ENCODE peak calls at places on chromosomes 2 and 18, in ten cellular contexts. C is OCI-LY7; F is GM12865; W is stimulated activated CD4-positive, alpha-beta T cell treated with anti-CD3 and anti-CD28 coated beads, Interleukin-1b, Interleukin-23, amount 100 ng/mL, for 1 hour; B is nephron progenitor cell; H is hepatocyte; O is IMR-90; U is dorsolateral prefrontal cortex; R is NCI-H2081; S is Daoy. G is an unnamed sample.

GRCh38 chr18:80107396-80107795 is 1.7 kb upstream of the ADNP2 start:
- DNase-seq in O (no peak), B (no peak), H (no peak), U (no peak), F (no peak), C (no peak), W (no peak), R (no peak), S (no peak), G (no peak)

GRCh38 chr18:46282646-46283045 is 178.5 kb downstream of the HAUS1 start:
- DNase-seq in H (no peak), O (no peak), B (no peak), S (no peak), R (no peak), F (no peak), W (no peak), U (no peak), C (no peak), G (no peak)

GRCh38 chr2:118121986-118122767 is 33.9 kb downstream of the INSIG2 start:
- DNase-seq in W (no peak), U (no peak), O (no peak), C (no peak), H (no peak), F (no peak), R (no peak), S (no peak), B (no peak), G (no peak)

GRCh38 chr2:133422946-133423345 is 145.3 kb downstream of the NCKAP5 start:
- DNase-seq in R (no peak), U (no peak), H (no peak), O (peak), B (no peak), S (peak), F (no peak), W (no peak), C (no peak), G (no peak)

GRCh38 chr2:200765139-200765951 is 46.4 kb upstream of the BZW1 start:
- DNase-seq in H (no peak), O (peak), U (no peak), B (no peak), W (no peak), F (peak), S (peak), R (no peak), C (no peak), G (no peak)

GRCh38 chr2:181678033-181678586 is 2.2 kb downstream of the NEUROD1 start:
- DNase-seq in H (peak), R (no peak), W (no peak), F (peak), B (peak), S (peak), U (no peak), O (peak), C (no peak), G (no peak)

GRCh38 chr2:42651057-42651456 is 82.6 kb downstream of the MTA3 start:
- DNase-seq in R (peak), U (no peak), O (peak), S (no peak), W (no peak), C (no peak), B (no peak), F (no peak), H (no peak), G (no peak)

GRCh38 chr2:207239222-207239674 is 73.5 kb upstream of the KLF7 start:
- DNase-seq in O (peak), F (no peak), C (no peak), W (no peak), R (no peak), B (no peak), U (no peak), S (peak), H (peak), G (peak)

GRCh38 chr2:162243305-162243693 is at the start of gene FAP:
- DNase-seq in R (no peak), H (peak), C (no peak), B (no peak), W (no peak), F (no peak), S (peak), U (no peak), O (peak), G (no peak)

GRCh38 chr18:48216639-48217280 is 192.4 kb downstream of the ZBTB7C start:
- DNase-seq in H (no peak), U (no peak), C (no peak), W (no peak), B (no peak), O (no peak), R (peak), S (peak), F (no peak), G (no peak)

GRCh38 chr2:28617502-28618184 is 121.8 kb downstream of the PLB1 start:
- DNase-seq in B (no peak), F (no peak), C (no peak), U (no peak), H (no peak), R (no peak), O (no peak), S (peak), W (no peak), G (no peak)

GRCh38 chr18:62711781-62712180 is 3.6 kb upstream of the PHLPP1 start:
- DNase-seq in U (no peak), S (no peak), R (no peak), F (no peak), O (no peak), C (no peak), B (no peak), H (no peak), W (no peak), G (no peak)

GRCh38 chr18:36600548-36600947 is 228.3 kb downstream of the TPGS2 start:
- DNase-seq in C (no peak), O (no peak), S (no peak), B (no peak), R (no peak), F (no peak), W (no peak), H (no peak), U (no peak), G (no peak)

GRCh38 chr2:233185320-233185719 is 66.2 kb upstream of the ATG16L1 start:
- DNase-seq in B (no peak), O (no peak), H (no peak), F (no peak), S (no peak), U (no peak), C (no peak), R (no peak), W (no peak), G (no peak)

GRCh38 chr2:32355976-32356734 is 668 bp upstream of the BIRC6 start:
- DNase-seq in S (no peak), O (no peak), H (no peak), F (no peak), W (no peak), B (no peak), C (no peak), R (no peak), U (no peak), G (no peak)

GRCh38 chr18:37403100-37403781 is 162.4 kb downstream of the CELF4 start:
- DNase-seq in F (no peak), R (no peak), C (no peak), B (no peak), H (peak), S (peak), O (peak), U (no peak), W (no peak), G (no peak)

GRCh38 chr2:239732666-239733010 is 292.5 kb downstream of the NDUFA10 start:
- DNase-seq in B (no peak), O (no peak), R (no peak), F (no peak), C (no peak), U (no peak), S (no peak), W (no peak), H (no peak), G (no peak)

GRCh38 chr2:130807659-130808385 is 28.9 kb upstream of the ARHGEF4 start:
- DNase-seq in W (no peak), H (no peak), B (no peak), F (no peak), C (no peak), S (peak), O (no peak), U (no peak), R (no peak), G (no peak)

GRCh38 chr2:66865161-66865560 is 430.2 kb downstream of the MEIS1 start:
- DNase-seq in H (no peak), C (no peak), S (no peak), F (no peak), U (no peak), B (no peak), O (peak), W (no peak), R (no peak), G (no peak)

GRCh38 chr2:123468071-123468470 is 557.0 kb upstream of the CNTNAP5 start:
- DNase-seq in U (no peak), O (no peak), C (no peak), S (no peak), H (no peak), R (no peak), B (no peak), F (no peak), W (no peak), G (no peak)

GRCh38 chr18:75063196-75063595 is 145.7 kb downstream of the PTGR3 start:
- DNase-seq in O (no peak), B (no peak), F (no peak), S (no peak), R (no peak), C (no peak), W (no peak), H (no peak), U (no peak), G (no peak)

GRCh38 chr2:75503048-75503607 is 57.6 kb downstream of the EVA1A start:
- DNase-seq in O (peak), B (no peak), S (peak), U (no peak), H (no peak), R (no peak), C (no peak), F (no peak), W (no peak), G (no peak)

GRCh38 chr2:201933792-201934229 is 99.8 kb upstream of the FZD7 start:
- DNase-seq in R (no peak), O (no peak), H (no peak), C (no peak), F (no peak), U (no peak), W (no peak), B (no peak), S (no peak), G (no peak)

GRCh38 chr2:68253211-68254068 is 1.1 kb upstream of the PPP3R1 start:
- DNase-seq in U (no peak), C (peak), O (peak), S (no peak), W (no peak), R (no peak), F (peak), B (no peak), H (peak), G (no peak)

GRCh38 chr2:48728827-48729226 is 26.7 kb downstream of the LHCGR start:
- DNase-seq in C (no peak), W (no peak), F (no peak), S (no peak), H (no peak), R (peak), O (no peak), B (no peak), U (no peak), G (no peak)

GRCh38 chr2:88600038-88600465 is 27.2 kb downstream of the EIF2AK3 start:
- DNase-seq in U (no peak), F (peak), W (peak), O (peak), S (peak), B (no peak), C (peak), R (peak), H (peak), G (peak)

GRCh38 chr18:10133516-10133915 is 219.7 kb downstream of the VAPA start:
- DNase-seq in S (no peak), F (no peak), O (no peak), C (no peak), R (no peak), H (no peak), U (no peak), W (no peak), B (no peak), G (no peak)

GRCh38 chr2:28663359-28663758 is 88.3 kb upstream of the PPP1CB start:
- DNase-seq in C (no peak), F (no peak), B (no peak), S (no peak), W (no peak), H (peak), U (no peak), R (no peak), O (peak), G (no peak)

GRCh38 chr2:144372484-144373195 is 147.3 kb downstream of the ZEB2 start:
- DNase-seq in S (no peak), F (no peak), C (no peak), H (no peak), B (no peak), O (no peak), R (no peak), W (no peak), U (peak), G (no peak)

GRCh38 chr2:144999040-144999875 is 479.3 kb upstream of the ZEB2 start:
- DNase-seq in H (no peak), F (no peak), O (no peak), W (no peak), S (no peak), C (peak), B (no peak), R (no peak), U (no peak), G (no peak)

GRCh38 chr2:42601076-42601475 is 32.6 kb downstream of the MTA3 start:
- DNase-seq in B (no peak), U (no peak), O (peak), C (no peak), F (no peak), W (no peak), H (no peak), R (no peak), S (no peak), G (no peak)

GRCh38 chr2:203759692-203760365 is 53.4 kb downstream of the CD28 start:
- DNase-seq in U (no peak), R (no peak), C (no peak), S (peak), F (no peak), H (peak), W (no peak), B (no peak), O (peak), G (no peak)

GRCh38 chr18:3874593-3874992 is 424.6 kb downstream of the TGIF1 start:
- DNase-seq in R (no peak), F (no peak), W (no peak), H (no peak), B (no peak), U (no peak), S (no peak), O (no peak), C (no peak), G (no peak)

GRCh38 chr2:98734157-98734556 is 3.2 kb upstream of the MGAT4A start:
- DNase-seq in O (no peak), B (no peak), H (no peak), U (no peak), F (no peak), R (no peak), C (peak), W (no peak), S (no peak), G (no peak)

G was measured in esophagus squamous epithelium.